ENCODE peak calls at places on chromosomes 13 and 19, in four cellular contexts. K is ascending aorta, D is endodermal cell, B is H1. O is an unnamed sample.

GRCh38 chr13:111460548-111461444 is 140.4 kb downstream of the TEX29 start:
- DNase-seq in B (peak; percentile 29), K (no peak), D (peak; percentile 83), O (no peak)

GRCh38 chr13:44171151-44171550 is 202.5 kb upstream of the SERP2 start:
- DNase-seq in B (no peak), K (no peak), D (no peak), O (no peak)

GRCh38 chr19:35348909-35349611 is 1.4 kb downstream of the FFAR1 start:
- DNase-seq in D (peak; percentile 53), K (no peak), B (no peak), O (peak; percentile 90)

GRCh38 chr19:30590596-30591229 is 218.5 kb downstream of the ZNF536 start:
- DNase-seq in K (no peak), D (no peak), B (no peak), O (no peak)

GRCh38 chr13:77480071-77480470 is 55.4 kb upstream of the SCEL start:
- DNase-seq in K (no peak), B (peak; percentile 9), D (no peak), O (no peak)

GRCh38 chr19:45913874-45914830 is at the start of gene NANOS2:
- DNase-seq in K (no peak), D (peak; percentile 95), B (peak; percentile 54), O (no peak)

GRCh38 chr19:47752440-47753211 is 7.3 kb downstream of the NOP53 start:
- DNase-seq in K (no peak), D (no peak), B (no peak), O (no peak)

GRCh38 chr19:55197531-55197930 is 11.8 kb downstream of the PTPRH start:
- DNase-seq in B (no peak), D (no peak), K (no peak), O (no peak)

GRCh38 chr19:45445139-45445538 is 21.4 kb upstream of the ERCC1 start:
- DNase-seq in K (no peak), B (no peak), D (no peak), O (no peak)

GRCh38 chr13:103145476-103145875 is 79.3 kb upstream of the SLC10A2 start:
- DNase-seq in D (no peak), B (no peak), K (no peak), O (no peak)

GRCh38 chr19:16180611-16181010 is 4.6 kb upstream of the FAM32A start:
- DNase-seq in D (peak; percentile 66), B (no peak), K (no peak), O (no peak)

GRCh38 chr19:2798733-2799132 is 13.4 kb downstream of the THOP1 start:
- DNase-seq in K (no peak), D (no peak), B (no peak), O (no peak)

GRCh38 chr13:109199280-109199679 is 569.9 kb downstream of the MYO16 start:
- DNase-seq in B (no peak), D (no peak), K (no peak), O (no peak)

GRCh38 chr13:40161931-40162330 is 504.5 kb downstream of the FOXO1 start:
- DNase-seq in B (no peak), D (no peak), K (no peak), O (no peak)

GRCh38 chr13:35903075-35903474 is 228.1 kb downstream of the DCLK1 start:
- DNase-seq in D (no peak), B (no peak), K (no peak), O (no peak)

GRCh38 chr13:29849731-29850212 is 645 bp downstream of the UBL3 start:
- DNase-seq in D (peak; percentile 75), B (no peak), K (no peak), O (no peak)

GRCh38 chr13:67769063-67769986 is 539.2 kb upstream of the PCDH9 start:
- DNase-seq in K (no peak), B (no peak), D (no peak), O (no peak)

GRCh38 chr19:7211191-7211988 is 82.8 kb downstream of the INSR start:
- DNase-seq in B (no peak), K (no peak), D (peak; percentile 65), O (no peak)

GRCh38 chr13:113601166-113602070 is 16.9 kb downstream of the TFDP1 start:
- DNase-seq in D (no peak), K (no peak), B (no peak), O (no peak)

GRCh38 chr13:23020246-23020843 is 160.4 kb upstream of the SGCG start:
- DNase-seq in D (peak; percentile 69), K (no peak), B (no peak), O (no peak)

GRCh38 chr13:94318418-94318817 is 161.1 kb downstream of the DCT start:
- DNase-seq in K (no peak), D (no peak), B (no peak), O (no peak)

GRCh38 chr13:93190006-93190405 is 36.6 kb upstream of the GPC6 start:
- DNase-seq in K (no peak), B (no peak), D (no peak), O (no peak)

GRCh38 chr19:48635263-48635965 is 1.8 kb downstream of the DBP start:
- DNase-seq in D (peak; percentile 90), B (no peak), K (no peak), O (peak; percentile 92)

GRCh38 chr13:23159587-23160240 is 21.1 kb upstream of the SGCG start:
- DNase-seq in B (no peak), K (no peak), D (peak; percentile 76), O (no peak)

GRCh38 chr19:2089001-2089711 is 7.0 kb downstream of the MOB3A start:
- DNase-seq in K (no peak), B (no peak), D (no peak), O (no peak)

GRCh38 chr13:72643339-72643989 is 84.0 kb downstream of the MZT1 start:
- DNase-seq in D (peak; percentile 68), B (no peak), K (no peak), O (no peak)

GRCh38 chr13:113184568-113185440 is 23.7 kb downstream of the PCID2 start:
- DNase-seq in D (no peak), B (no peak), K (no peak), O (no peak)

GRCh38 chr19:17235618-17236413 is 9.8 kb downstream of the OCEL1 start:
- DNase-seq in K (no peak), B (no peak), D (peak; percentile 85), O (no peak)

GRCh38 chr13:33940898-33941297 is 122.9 kb downstream of the RFC3 start:
- DNase-seq in B (no peak), K (no peak), D (peak; percentile 52), O (no peak)

GRCh38 chr19:17324357-17325114 is 10.1 kb downstream of the ANO8 start:
- DNase-seq in B (no peak), K (no peak), D (peak; percentile 44), O (no peak)

GRCh38 chr19:50465000-50465399 is 11.3 kb upstream of the EMC10 start:
- DNase-seq in B (no peak), D (no peak), K (no peak), O (no peak)

GRCh38 chr19:46378268-46378667 is 31.4 kb downstream of the PPP5C start:
- DNase-seq in K (no peak), D (no peak), B (no peak), O (no peak)

DNA sequence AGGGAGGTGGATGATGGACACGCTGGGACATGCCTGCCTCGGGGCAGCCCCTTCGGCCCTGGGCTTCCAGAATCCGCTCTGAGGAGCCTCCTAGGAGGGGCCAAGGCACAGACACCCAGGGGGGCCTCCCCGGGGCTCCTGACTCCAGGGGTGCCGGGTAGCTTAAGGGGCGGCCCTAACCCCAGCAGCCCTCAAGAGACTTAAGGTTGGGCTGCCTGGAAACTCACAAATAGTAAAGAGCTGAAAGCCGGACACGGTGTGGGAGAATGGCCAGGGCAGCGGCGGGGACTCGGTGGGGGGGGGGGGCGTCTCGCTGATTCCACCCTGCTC is 7.7 kb downstream of the ARID3A start:
- DNase-seq in B (no peak), K (no peak), D (no peak), O (no peak)
- H3K4me1 ChIP-seq in B (peaks cover 9% of the 10 kb centered on the region), K (peaks cover 26% of the 10 kb centered on the region), D (no peaks in the 10 kb centered on the region), O (peaks cover 47% of the 10 kb centered on the region)

GRCh38 chr13:110262494-110262893 is 44.5 kb downstream of the COL4A1 start:
- DNase-seq in K (no peak), B (no peak), D (peak; percentile 22), O (no peak)

GRCh38 chr13:110264685-110265275 is 42.2 kb downstream of the COL4A1 start:
- DNase-seq in D (peak; percentile 40), K (no peak), B (no peak), O (no peak)

GRCh38 chr13:110262944-110263343 is 44.0 kb downstream of the COL4A1 start:
- DNase-seq in B (no peak), K (no peak), D (peak; percentile 25), O (no peak)

GRCh38 chr13:110265341-110265681 is 41.6 kb downstream of the COL4A1 start:
- DNase-seq in D (peak; percentile 39), B (no peak), K (no peak), O (no peak)

DNA sequence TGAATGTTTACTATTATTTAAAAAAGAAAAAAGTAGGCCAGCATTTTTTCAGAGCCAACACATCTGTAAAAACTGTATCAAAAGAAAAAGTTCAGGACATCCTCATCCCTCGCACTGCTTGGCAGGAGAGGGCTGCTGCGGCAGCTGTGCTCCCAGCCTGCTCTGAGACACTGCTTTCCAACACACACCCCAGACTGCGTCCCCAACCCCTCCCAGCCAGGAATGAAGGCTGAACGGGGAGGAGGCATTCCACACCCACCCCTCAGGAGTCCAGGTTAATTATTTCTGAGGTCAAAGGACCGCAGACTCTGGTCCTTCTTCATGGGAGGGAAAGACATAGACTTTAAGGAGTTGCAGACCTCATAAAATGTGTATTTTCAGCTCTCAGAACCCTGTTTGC is 43.1 kb downstream of the COL4A1 start:
- DNase-seq in K (no peak), D (peak; percentile 41), B (no peak), O (peak; percentile 80)
- H3K27ac ChIP-seq in K (peak overlapping the region; percentile 75), D (no peak overlapping the region), B (no peak overlapping the region), O (peak overlapping the region; percentile 48)

DNA sequence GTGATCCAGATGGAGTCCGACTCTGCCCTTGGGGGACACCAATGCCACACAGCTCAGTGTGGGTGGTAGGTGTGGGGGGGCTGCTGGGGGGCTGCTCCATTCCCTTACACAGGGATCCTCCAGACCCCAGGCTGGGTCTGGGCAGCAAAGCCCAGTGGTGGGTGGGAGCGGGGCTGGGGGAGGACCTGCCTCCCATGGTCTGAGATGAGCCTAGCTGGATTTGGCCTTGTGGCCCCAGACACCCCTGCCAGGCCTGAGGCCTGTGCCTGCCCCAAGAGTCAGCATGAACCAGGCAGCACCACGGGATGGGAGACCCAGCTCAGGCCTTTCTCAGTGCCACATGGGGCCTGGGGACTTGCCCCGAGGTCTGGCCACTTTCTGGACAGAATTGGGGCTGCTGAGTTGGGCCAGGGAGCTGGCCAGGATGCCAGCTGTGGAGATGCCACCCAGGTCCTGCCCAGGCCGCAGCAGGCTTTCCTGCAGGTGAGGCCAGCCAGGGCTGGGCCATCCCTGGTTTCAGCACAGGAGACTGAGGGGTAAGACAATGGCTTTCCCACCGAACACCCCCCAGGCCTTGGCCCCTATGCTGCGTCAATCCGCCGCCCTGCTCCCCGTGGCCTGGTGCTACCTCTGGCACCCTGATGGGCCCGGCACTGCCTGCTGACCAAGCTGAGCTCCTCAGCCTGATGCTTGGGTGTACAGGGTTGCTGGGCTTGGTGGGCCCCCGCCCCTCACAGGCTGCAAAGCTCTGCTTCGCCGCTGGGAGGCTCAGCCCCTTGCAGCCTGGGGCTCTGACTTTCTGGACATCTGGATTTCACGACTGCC is 24.2 kb downstream of the CEBPG start:
- DNase-seq in B (no peak), K (no peak), D (peak; percentile 80), O (no peak)
- TF ChIP-seq CTCF in B (peak; percentile 44), K (no peak), D (peak; percentile 71), O (no peak)

DNA sequence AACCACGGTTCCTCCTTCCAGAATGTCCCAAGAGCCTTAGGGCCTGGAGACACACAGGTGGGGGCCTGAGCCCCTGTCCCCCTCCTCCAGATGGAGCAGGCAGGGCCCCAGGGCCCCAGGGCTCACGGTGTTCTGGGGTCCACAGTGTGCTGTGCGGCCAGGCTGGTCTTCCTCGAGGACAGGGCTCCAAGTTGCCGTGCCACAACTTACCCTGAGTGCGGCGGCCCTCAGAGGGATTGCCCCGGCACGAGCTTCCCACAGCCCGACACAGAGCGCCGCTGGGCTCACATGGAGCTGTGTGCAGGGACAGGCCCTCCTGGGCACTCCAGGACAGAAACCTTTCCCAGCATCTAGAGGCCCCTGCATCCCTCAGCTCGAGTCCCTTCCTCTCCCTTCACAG is 160.8 kb downstream of the KDM4B start:
- DNase-seq in D (no peak), K (no peak), B (no peak), O (no peak)
- H3K4me1 ChIP-seq in D (peaks cover 8% of the 10 kb centered on the region), K (peaks cover 31% of the 10 kb centered on the region), B (peaks cover 38% of the 10 kb centered on the region), O (peaks cover 27% of the 10 kb centered on the region)